ENCODE peak calls at places on chromosomes 2 and 18, in five cellular contexts. M, G, V, E and R are unnamed samples.
A peak's percentile ranks its signal among the peaks of the same experiment; 100 is the strongest.

GRCh38 chr2:38129987-38130386 is 54.0 kb upstream of the CYP1B1 start:
- DNase-seq in M (no peak), G (no peak), V (peak; percentile 50), E (peak; percentile 57), R (no peak)

GRCh38 chr2:98664323-98664722 is 55.9 kb downstream of the UNC50 start:
- DNase-seq in M (no peak), G (no peak), V (no peak), E (no peak), R (peak; percentile 17)

GRCh38 chr2:192243488-192243887 is 48.8 kb upstream of the TMEFF2 start:
- DNase-seq in M (no peak), G (no peak), V (peak; percentile 63), E (no peak), R (no peak)

GRCh38 chr2:234839285-234839684 is 112.5 kb upstream of the SH3BP4 start:
- DNase-seq in M (no peak), G (no peak), V (no peak), E (peak; percentile 51), R (peak; percentile 64)

GRCh38 chr2:177676636-177677035 is 284.1 kb downstream of the AGPS start:
- DNase-seq in M (no peak), G (no peak), V (no peak), E (no peak), R (no peak)

GRCh38 chr2:173028671-173029070 is 47.0 kb upstream of the MAP3K20 start:
- DNase-seq in M (no peak), G (no peak), V (peak; percentile 88), E (peak; percentile 55), R (no peak)

GRCh38 chr18:31429623-31430022 is 17.9 kb upstream of the DSG3 start:
- DNase-seq in M (peak; percentile 56), G (no peak), V (no peak), E (no peak), R (peak; percentile 48)

GRCh38 chr2:32981612-32982011 is 34.9 kb downstream of the LTBP1 start:
- DNase-seq in M (no peak), G (no peak), V (no peak), E (no peak), R (no peak)

GRCh38 chr2:138276367-138276766 is 225.2 kb upstream of the SPOPL start:
- DNase-seq in M (no peak), G (no peak), V (peak; percentile 17), E (no peak), R (peak; percentile 90)

GRCh38 chr2:211144078-211144477 is 587.7 kb downstream of the CPS1 start:
- DNase-seq in M (no peak), G (no peak), V (peak; percentile 5), E (peak; percentile 62), R (no peak)

GRCh38 chr2:212423089-212423488 is 115.5 kb downstream of the ERBB4 start:
- DNase-seq in M (no peak), G (no peak), V (no peak), E (no peak), R (no peak)

GRCh38 chr2:11234309-11234708 is 79.0 kb downstream of the SLC66A3 start:
- DNase-seq in M (no peak), G (no peak), V (peak; percentile 28), E (peak; percentile 44), R (no peak)

GRCh38 chr18:45384137-45384998 is 230.9 kb upstream of the SLC14A2 start:
- DNase-seq in M (peak; percentile 72), G (peak; percentile 70), V (peak; percentile 35), E (peak; percentile 51), R (peak; percentile 78)

GRCh38 chr2:121485039-121485438 is 45.6 kb upstream of the RNU4ATAC start:
- DNase-seq in M (no peak), G (no peak), V (peak; percentile 84), E (no peak), R (peak; percentile 77)

GRCh38 chr2:121480826-121481225 is 49.9 kb upstream of the RNU4ATAC start:
- DNase-seq in M (no peak), G (no peak), V (peak; percentile 92), E (peak; percentile 54), R (no peak)

GRCh38 chr2:121486191-121486590 is 44.5 kb upstream of the RNU4ATAC start:
- DNase-seq in M (no peak), G (no peak), V (no peak), E (no peak), R (no peak)

GRCh38 chr2:121479882-121480522 is 50.7 kb upstream of the RNU4ATAC start:
- DNase-seq in M (peak; percentile 49), G (no peak), V (no peak), E (no peak), R (peak; percentile 82)

GRCh38 chr2:121483021-121483420 is 47.7 kb upstream of the RNU4ATAC start:
- DNase-seq in M (no peak), G (no peak), V (peak; percentile 39), E (no peak), R (no peak)
- H3K9ac ChIP-seq in M (no peak overlapping the region), G (no peak overlapping the region), V (no peak overlapping the region), E (no peak overlapping the region), R (no peak overlapping the region)

DNA sequence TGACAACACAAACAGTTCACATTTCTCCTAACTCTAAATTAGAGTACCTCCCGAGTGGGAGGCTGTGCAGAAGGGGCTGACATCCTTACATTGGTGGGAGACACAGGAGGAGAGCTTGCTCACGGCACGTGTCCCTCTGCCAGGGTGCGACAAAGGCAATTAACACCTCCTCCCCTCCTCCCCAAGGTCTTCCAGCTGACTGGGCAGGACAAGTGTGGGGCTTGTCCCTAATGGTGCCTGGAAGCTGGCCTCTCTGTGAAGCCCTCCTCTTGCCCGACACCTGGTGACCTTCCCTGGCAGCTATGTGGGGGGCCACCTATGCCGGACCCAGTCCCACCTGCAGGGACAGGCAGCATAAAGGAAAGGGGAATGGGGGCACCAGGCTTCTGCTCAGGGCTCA is 57.0 kb downstream of the FAM168B start:
- DNase-seq in M (no peak), G (no peak), V (no peak), E (no peak), R (peak; percentile 50)
- H4K8ac ChIP-seq in M (no peak overlapping the region), G (no peak overlapping the region), V (no peak overlapping the region), E (no peak overlapping the region), R (no peak overlapping the region)

DNA sequence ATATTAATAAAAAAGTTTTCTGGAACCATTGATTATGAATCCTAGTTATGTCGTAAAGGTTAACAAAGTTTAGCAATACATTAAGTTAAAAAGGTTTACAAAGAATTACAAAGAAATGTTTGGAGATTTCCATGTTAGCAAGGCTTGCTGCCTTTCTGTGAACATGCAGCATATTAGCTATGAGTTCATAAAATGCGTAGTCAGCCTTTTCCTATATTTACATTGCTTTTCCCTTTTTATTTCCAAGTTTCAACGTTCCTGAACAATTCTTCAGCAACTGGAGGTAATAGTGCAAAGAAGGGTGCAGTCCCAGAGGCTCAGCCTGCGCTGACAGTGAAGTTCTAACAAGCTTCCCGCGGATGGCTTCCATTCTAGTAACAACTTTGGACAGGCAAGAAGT is 51.6 kb downstream of the WDSUB1 start:
- DNase-seq in M (no peak), G (no peak), V (no peak), E (no peak), R (no peak)
- H3K9ac ChIP-seq in M (no peak overlapping the region), G (no peak overlapping the region), V (no peak overlapping the region), E (no peak overlapping the region), R (no peak overlapping the region)

DNA sequence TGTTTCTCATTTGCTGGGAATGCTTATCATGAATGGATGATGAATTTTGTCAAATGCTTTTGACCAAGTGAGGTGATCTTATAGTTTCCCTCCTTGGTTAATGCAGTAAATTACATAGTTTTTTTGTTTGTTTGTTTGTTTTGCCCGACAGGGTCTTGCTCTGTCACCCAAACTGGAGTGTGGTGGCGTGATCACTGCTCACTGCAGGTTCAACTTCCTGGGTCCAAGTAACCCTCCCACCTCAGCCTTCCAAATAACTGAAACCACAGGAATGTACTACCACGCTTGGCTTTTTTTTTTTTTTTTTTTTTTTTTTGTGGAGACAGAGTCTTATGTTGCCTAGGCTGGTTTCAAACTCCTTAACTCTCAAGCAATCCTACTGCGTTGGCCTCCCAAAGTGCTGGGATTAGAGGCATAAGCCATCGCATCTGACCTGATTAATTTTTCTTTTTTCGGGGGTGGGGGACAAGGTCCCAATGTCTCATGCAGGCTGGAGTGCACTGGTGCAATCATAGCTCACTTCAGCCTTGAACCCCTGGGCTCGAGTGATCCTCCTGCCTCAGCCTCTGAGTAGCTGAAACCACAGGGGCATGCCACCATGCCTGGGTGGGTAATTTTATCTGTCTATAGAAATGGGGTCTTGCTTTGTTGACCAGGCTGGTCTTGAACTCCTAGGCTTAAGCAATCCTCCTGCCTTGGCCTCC is 48.6 kb downstream of the SMAD2 start:
- DNase-seq in M (no peak), G (no peak), V (peak; percentile 61), E (peak; percentile 30), R (no peak)
- H4K8ac ChIP-seq in M (no peak overlapping the region), G (no peak overlapping the region), V (no peak overlapping the region), E (no peak overlapping the region), R (no peak overlapping the region)

GRCh38 chr2:237664151-237664550 is 36.8 kb downstream of the LRRFIP1 start:
- DNase-seq in M (no peak), G (no peak), V (no peak), E (no peak), R (no peak)

GRCh38 chr2:237661799-237662328 is 34.5 kb downstream of the LRRFIP1 start:
- DNase-seq in M (no peak), G (no peak), V (no peak), E (no peak), R (no peak)

GRCh38 chr2:237665713-237666143 is 38.3 kb downstream of the LRRFIP1 start:
- DNase-seq in M (peak; percentile 68), G (peak; percentile 40), V (no peak), E (no peak), R (peak; percentile 89)

GRCh38 chr2:237662671-237663093 is 35.3 kb downstream of the LRRFIP1 start:
- DNase-seq in M (peak; percentile 94), G (peak; percentile 53), V (peak; percentile 90), E (peak; percentile 98), R (peak; percentile 99)

DNA sequence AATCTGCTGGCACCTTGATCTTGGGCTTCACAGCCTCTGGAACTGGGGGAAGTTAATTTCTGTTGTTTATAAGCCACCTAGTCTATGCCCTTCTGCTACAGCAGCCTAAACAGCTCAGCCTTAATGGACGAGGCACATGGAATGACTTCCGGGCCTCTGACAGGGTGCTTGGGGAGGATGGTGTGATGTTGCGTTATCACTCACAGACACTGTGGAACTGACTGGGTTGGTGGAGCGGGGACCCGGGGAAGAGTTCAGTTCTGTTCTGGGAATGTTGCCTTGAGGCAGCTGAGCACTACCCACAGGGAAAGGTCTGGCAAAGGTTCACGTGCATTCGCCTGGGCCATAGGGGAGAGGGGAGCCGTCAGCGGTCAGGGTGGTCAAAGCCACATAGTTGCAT is 36.1 kb downstream of the LRRFIP1 start:
- DNase-seq in M (no peak), G (no peak), V (no peak), E (peak; percentile 36), R (peak; percentile 38)
- H3K9ac ChIP-seq in M (no peak overlapping the region), G (no peak overlapping the region), V (no peak overlapping the region), E (peak overlapping the region; percentile 75), R (no peak overlapping the region)